ENCODE peak calls at places on chromosomes 6 and 20, in ten cellular contexts. One of them, this sample, is unnamed.

GRCh38 chr6:127939442-127940066 is 38.7 kb upstream of the THEMIS start:
- DNase-seq in astrocyte: no peak
- DNase-seq in heart left ventricle: no peak
- DNase-seq in heart right ventricle: no peak
- DNase-seq in colonic mucosa: no peak
- DNase-seq in IMR-90: no peak
- DNase-seq in OCI-LY7: no peak
- DNase-seq in cardiac muscle cell: peak
- DNase-seq in mammary epithelial cell: no peak
- DNase-seq in ascending aorta: no peak
- DNase-seq in this sample: no peak

GRCh38 chr6:6820688-6821238 is 232.2 kb downstream of the LY86 start:
- DNase-seq in astrocyte: no peak
- DNase-seq in heart left ventricle: no peak
- DNase-seq in heart right ventricle: no peak
- DNase-seq in colonic mucosa: peak
- DNase-seq in IMR-90: no peak
- DNase-seq in OCI-LY7: no peak
- DNase-seq in cardiac muscle cell: no peak
- DNase-seq in mammary epithelial cell: peak
- DNase-seq in ascending aorta: no peak
- DNase-seq in this sample: no peak

GRCh38 chr6:169955796-169956493 is 204.5 kb downstream of the ERMARD start:
- DNase-seq in astrocyte: no peak
- DNase-seq in heart left ventricle: no peak
- DNase-seq in heart right ventricle: no peak
- DNase-seq in colonic mucosa: peak
- DNase-seq in IMR-90: no peak
- DNase-seq in OCI-LY7: no peak
- DNase-seq in cardiac muscle cell: no peak
- DNase-seq in mammary epithelial cell: no peak
- DNase-seq in ascending aorta: no peak
- DNase-seq in this sample: peak

GRCh38 chr6:157269261-157269794 is 54.0 kb downstream of the TMEM242 start:
- DNase-seq in astrocyte: peak
- DNase-seq in heart left ventricle: peak
- DNase-seq in heart right ventricle: peak
- DNase-seq in colonic mucosa: peak
- DNase-seq in IMR-90: peak
- DNase-seq in OCI-LY7: no peak
- DNase-seq in cardiac muscle cell: peak
- DNase-seq in mammary epithelial cell: peak
- DNase-seq in ascending aorta: peak
- DNase-seq in this sample: peak

GRCh38 chr6:154732538-154732823 is 735 bp upstream of the SCAF8 start:
- DNase-seq in astrocyte: peak
- DNase-seq in heart left ventricle: no peak
- DNase-seq in heart right ventricle: no peak
- DNase-seq in colonic mucosa: no peak
- DNase-seq in IMR-90: no peak
- DNase-seq in OCI-LY7: no peak
- DNase-seq in cardiac muscle cell: no peak
- DNase-seq in mammary epithelial cell: no peak
- DNase-seq in ascending aorta: no peak
- DNase-seq in this sample: no peak

GRCh38 chr20:34369265-34369664 is 6.2 kb downstream of the ITCH start:
- DNase-seq in astrocyte: no peak
- DNase-seq in heart left ventricle: no peak
- DNase-seq in heart right ventricle: no peak
- DNase-seq in colonic mucosa: no peak
- DNase-seq in IMR-90: no peak
- DNase-seq in OCI-LY7: no peak
- DNase-seq in cardiac muscle cell: no peak
- DNase-seq in mammary epithelial cell: peak
- DNase-seq in ascending aorta: no peak
- DNase-seq in this sample: no peak

GRCh38 chr6:101776919-101777350 is 383.4 kb downstream of the GRIK2 start:
- DNase-seq in astrocyte: no peak
- DNase-seq in heart left ventricle: no peak
- DNase-seq in heart right ventricle: no peak
- DNase-seq in colonic mucosa: no peak
- DNase-seq in IMR-90: no peak
- DNase-seq in OCI-LY7: no peak
- DNase-seq in cardiac muscle cell: no peak
- DNase-seq in mammary epithelial cell: no peak
- DNase-seq in ascending aorta: no peak
- DNase-seq in this sample: no peak

GRCh38 chr20:50194831-50195523 is 4.3 kb downstream of the CEBPB start:
- DNase-seq in astrocyte: no peak
- DNase-seq in heart left ventricle: no peak
- DNase-seq in heart right ventricle: no peak
- DNase-seq in colonic mucosa: no peak
- DNase-seq in IMR-90: no peak
- DNase-seq in OCI-LY7: no peak
- DNase-seq in cardiac muscle cell: peak
- DNase-seq in mammary epithelial cell: peak
- DNase-seq in ascending aorta: no peak
- DNase-seq in this sample: peak

GRCh38 chr6:43242908-43243648 is at the start of gene TTBK1:
- DNase-seq in astrocyte: no peak
- DNase-seq in heart left ventricle: no peak
- DNase-seq in heart right ventricle: no peak
- DNase-seq in colonic mucosa: no peak
- DNase-seq in IMR-90: no peak
- DNase-seq in OCI-LY7: no peak
- DNase-seq in cardiac muscle cell: no peak
- DNase-seq in mammary epithelial cell: no peak
- DNase-seq in ascending aorta: no peak
- DNase-seq in this sample: no peak

GRCh38 chr6:168500519-168500918 is 59.5 kb downstream of the SMOC2 start:
- DNase-seq in astrocyte: no peak
- DNase-seq in heart left ventricle: no peak
- DNase-seq in heart right ventricle: no peak
- DNase-seq in colonic mucosa: no peak
- DNase-seq in IMR-90: no peak
- DNase-seq in OCI-LY7: no peak
- DNase-seq in cardiac muscle cell: no peak
- DNase-seq in mammary epithelial cell: no peak
- DNase-seq in ascending aorta: no peak
- DNase-seq in this sample: no peak

GRCh38 chr6:147287869-147288271 is 83.7 kb downstream of the STXBP5 start:
- DNase-seq in astrocyte: peak
- DNase-seq in heart left ventricle: no peak
- DNase-seq in heart right ventricle: no peak
- DNase-seq in colonic mucosa: no peak
- DNase-seq in IMR-90: peak
- DNase-seq in OCI-LY7: no peak
- DNase-seq in cardiac muscle cell: peak
- DNase-seq in mammary epithelial cell: peak
- DNase-seq in ascending aorta: no peak
- DNase-seq in this sample: no peak

GRCh38 chr6:36679043-36679821 is 718 bp downstream of the CDKN1A start:
- DNase-seq in astrocyte: peak
- DNase-seq in heart left ventricle: peak
- DNase-seq in heart right ventricle: peak
- DNase-seq in colonic mucosa: peak
- DNase-seq in IMR-90: peak
- DNase-seq in OCI-LY7: no peak
- DNase-seq in cardiac muscle cell: peak
- DNase-seq in mammary epithelial cell: peak
- DNase-seq in ascending aorta: peak
- DNase-seq in this sample: peak

GRCh38 chr6:36676142-36677058 is 2.1 kb upstream of the CDKN1A start:
- DNase-seq in astrocyte: peak
- DNase-seq in heart left ventricle: no peak
- DNase-seq in heart right ventricle: no peak
- DNase-seq in colonic mucosa: no peak
- DNase-seq in IMR-90: peak
- DNase-seq in OCI-LY7: no peak
- DNase-seq in cardiac muscle cell: no peak
- DNase-seq in mammary epithelial cell: peak
- DNase-seq in ascending aorta: no peak
- DNase-seq in this sample: no peak

GRCh38 chr6:36677059-36677749 is 1.3 kb upstream of the CDKN1A start:
- DNase-seq in astrocyte: peak
- DNase-seq in heart left ventricle: no peak
- DNase-seq in heart right ventricle: no peak
- DNase-seq in colonic mucosa: no peak
- DNase-seq in IMR-90: no peak
- DNase-seq in OCI-LY7: no peak
- DNase-seq in cardiac muscle cell: no peak
- DNase-seq in mammary epithelial cell: peak
- DNase-seq in ascending aorta: no peak
- DNase-seq in this sample: no peak

GRCh38 chr6:36678488-36679042 is at the start of gene CDKN1A:
- DNase-seq in astrocyte: peak
- DNase-seq in heart left ventricle: peak
- DNase-seq in heart right ventricle: peak
- DNase-seq in colonic mucosa: peak
- DNase-seq in IMR-90: peak
- DNase-seq in OCI-LY7: peak
- DNase-seq in cardiac muscle cell: peak
- DNase-seq in mammary epithelial cell: peak
- DNase-seq in ascending aorta: peak
- DNase-seq in this sample: peak

GRCh38 chr6:36677753-36678487 is 594 bp upstream of the CDKN1A start:
- DNase-seq in astrocyte: peak
- DNase-seq in heart left ventricle: no peak
- DNase-seq in heart right ventricle: no peak
- DNase-seq in colonic mucosa: peak
- DNase-seq in IMR-90: no peak
- DNase-seq in OCI-LY7: no peak
- DNase-seq in cardiac muscle cell: no peak
- DNase-seq in mammary epithelial cell: peak
- DNase-seq in ascending aorta: no peak
- DNase-seq in this sample: no peak
- H3K27ac ChIP-seq in astrocyte: peak
- H3K27ac ChIP-seq in heart left ventricle: peak
- H3K27ac ChIP-seq in heart right ventricle: peak
- H3K27ac ChIP-seq in colonic mucosa: peak
- H3K27ac ChIP-seq in IMR-90: peak
- H3K27ac ChIP-seq in OCI-LY7: no peak
- H3K27ac ChIP-seq in cardiac muscle cell: peak
- H3K27ac ChIP-seq in mammary epithelial cell: peak
- H3K27ac ChIP-seq in ascending aorta: peak
- H3K27ac ChIP-seq in this sample: peak

DNA sequence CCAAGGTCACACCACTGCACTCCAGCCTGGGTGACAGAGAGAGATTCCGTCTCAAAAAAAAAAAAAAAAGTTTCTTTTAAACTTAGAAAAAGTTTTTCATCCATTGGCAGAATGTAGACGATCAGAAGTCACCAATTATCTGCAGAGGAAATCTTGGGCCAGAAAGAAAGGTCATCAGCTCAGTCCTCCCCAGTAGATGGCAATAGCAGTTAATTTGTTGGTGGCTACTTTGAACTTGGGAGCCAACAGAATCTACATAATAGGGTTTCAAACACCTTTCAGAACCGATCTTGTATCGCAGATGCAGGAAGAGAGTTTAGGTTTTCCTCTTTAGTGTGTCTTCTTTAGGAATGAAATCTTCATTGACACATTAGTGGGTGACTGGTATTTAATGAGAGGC is 41.7 kb downstream of the LBP start:
- DNase-seq in astrocyte: no peak
- DNase-seq in heart left ventricle: no peak
- DNase-seq in heart right ventricle: no peak
- DNase-seq in colonic mucosa: no peak
- DNase-seq in IMR-90: no peak
- DNase-seq in OCI-LY7: peak
- DNase-seq in cardiac muscle cell: no peak
- DNase-seq in mammary epithelial cell: no peak
- DNase-seq in ascending aorta: no peak
- DNase-seq in this sample: no peak
- TF ChIP-seq CTCF in astrocyte: no peak
- TF ChIP-seq CTCF in heart left ventricle: no peak
- TF ChIP-seq CTCF in heart right ventricle: no peak
- TF ChIP-seq CTCF in colonic mucosa: no peak
- TF ChIP-seq CTCF in IMR-90: no peak
- TF ChIP-seq CTCF in OCI-LY7: peak
- TF ChIP-seq CTCF in cardiac muscle cell: no peak
- TF ChIP-seq CTCF in mammary epithelial cell: peak
- TF ChIP-seq CTCF in ascending aorta: no peak
- TF ChIP-seq CTCF in this sample: no peak

DNA sequence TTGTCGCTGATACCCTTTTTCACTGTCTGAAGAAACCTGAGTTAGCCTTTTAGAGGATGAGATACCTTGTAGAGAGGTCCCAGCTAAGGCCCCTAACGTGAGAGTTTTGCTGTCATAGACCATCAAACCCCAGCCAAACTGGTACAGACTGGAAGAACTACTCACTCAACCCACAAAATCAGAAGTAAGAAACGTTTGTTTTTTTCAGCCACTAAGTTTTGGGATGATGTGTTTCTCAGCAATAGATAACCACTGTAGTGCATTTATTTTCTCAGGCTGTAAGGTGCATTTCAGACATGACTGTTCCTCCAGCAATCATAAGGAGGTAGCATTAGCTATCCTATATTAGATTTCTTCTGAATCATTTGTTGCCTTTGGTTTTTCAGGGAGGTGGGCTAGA is 407.3 kb upstream of the FLRT3 start:
- DNase-seq in astrocyte: no peak
- DNase-seq in heart left ventricle: no peak
- DNase-seq in heart right ventricle: no peak
- DNase-seq in colonic mucosa: no peak
- DNase-seq in IMR-90: no peak
- DNase-seq in OCI-LY7: no peak
- DNase-seq in cardiac muscle cell: no peak
- DNase-seq in mammary epithelial cell: no peak
- DNase-seq in ascending aorta: no peak
- DNase-seq in this sample: no peak
- H3K27ac ChIP-seq in astrocyte: no peak
- H3K27ac ChIP-seq in heart left ventricle: no peak
- H3K27ac ChIP-seq in heart right ventricle: no peak
- H3K27ac ChIP-seq in colonic mucosa: no peak
- H3K27ac ChIP-seq in IMR-90: no peak
- H3K27ac ChIP-seq in OCI-LY7: no peak
- H3K27ac ChIP-seq in cardiac muscle cell: no peak
- H3K27ac ChIP-seq in mammary epithelial cell: no peak
- H3K27ac ChIP-seq in ascending aorta: no peak
- H3K27ac ChIP-seq in this sample: no peak

GRCh38 chr6:119978274-119978889 is 628.8 kb upstream of the MAN1A1 start:
- DNase-seq in astrocyte: peak
- DNase-seq in heart left ventricle: no peak
- DNase-seq in heart right ventricle: no peak
- DNase-seq in colonic mucosa: no peak
- DNase-seq in IMR-90: peak
- DNase-seq in OCI-LY7: peak
- DNase-seq in cardiac muscle cell: peak
- DNase-seq in mammary epithelial cell: peak
- DNase-seq in ascending aorta: no peak
- DNase-seq in this sample: no peak

GRCh38 chr6:119980802-119981201 is 631.2 kb upstream of the MAN1A1 start:
- DNase-seq in astrocyte: no peak
- DNase-seq in heart left ventricle: no peak
- DNase-seq in heart right ventricle: no peak
- DNase-seq in colonic mucosa: no peak
- DNase-seq in IMR-90: no peak
- DNase-seq in OCI-LY7: no peak
- DNase-seq in cardiac muscle cell: no peak
- DNase-seq in mammary epithelial cell: no peak
- DNase-seq in ascending aorta: no peak
- DNase-seq in this sample: no peak

GRCh38 chr6:119974430-119975159 is 625.0 kb upstream of the MAN1A1 start:
- DNase-seq in astrocyte: no peak
- DNase-seq in heart left ventricle: no peak
- DNase-seq in heart right ventricle: no peak
- DNase-seq in colonic mucosa: no peak
- DNase-seq in IMR-90: no peak
- DNase-seq in OCI-LY7: no peak
- DNase-seq in cardiac muscle cell: no peak
- DNase-seq in mammary epithelial cell: no peak
- DNase-seq in ascending aorta: no peak
- DNase-seq in this sample: no peak

GRCh38 chr6:119979862-119980261 is 630.3 kb upstream of the MAN1A1 start:
- DNase-seq in astrocyte: no peak
- DNase-seq in heart left ventricle: no peak
- DNase-seq in heart right ventricle: no peak
- DNase-seq in colonic mucosa: no peak
- DNase-seq in IMR-90: peak
- DNase-seq in OCI-LY7: peak
- DNase-seq in cardiac muscle cell: peak
- DNase-seq in mammary epithelial cell: no peak
- DNase-seq in ascending aorta: no peak
- DNase-seq in this sample: no peak
- TF ChIP-seq CTCF in astrocyte: peak
- TF ChIP-seq CTCF in heart left ventricle: no peak
- TF ChIP-seq CTCF in heart right ventricle: no peak
- TF ChIP-seq CTCF in colonic mucosa: no peak
- TF ChIP-seq CTCF in IMR-90: peak
- TF ChIP-seq CTCF in OCI-LY7: peak
- TF ChIP-seq CTCF in cardiac muscle cell: peak
- TF ChIP-seq CTCF in mammary epithelial cell: peak
- TF ChIP-seq CTCF in ascending aorta: no peak
- TF ChIP-seq CTCF in this sample: no peak